ENCODE peak calls at places on chromosome 15, in six cellular contexts. X is T-helper 2 cell; O is C1 segment of cervical spinal cord; B is T-helper 9 cell; Z is lung microvascular endothelial cell; Y is naive thymus-derived CD4-positive, alpha-beta T cell. F is an unnamed sample.

GRCh38 chr15:85689729-85690128 is 105.0 kb downstream of the KLHL25 start:
- DNase-seq in B (peak), Z (no peak), O (no peak), Y (peak), X (no peak), F (no peak)

GRCh38 chr15:66233487-66234415 is 19.8 kb downstream of the MEGF11 start:
- DNase-seq in Z (no peak), O (no peak), Y (no peak), B (no peak), X (no peak), F (no peak)

GRCh38 chr15:50883903-50884302 is 24.6 kb upstream of the AP4E1 start:
- DNase-seq in X (no peak), Y (no peak), B (no peak), O (no peak), Z (no peak), F (no peak)

GRCh38 chr15:37099321-37100108 is 834 bp downstream of the MEIS2 start:
- DNase-seq in X (no peak), Z (peak), Y (no peak), B (no peak), O (no peak), F (no peak)

GRCh38 chr15:66707310-66708160 is 5.5 kb downstream of the SMAD6 start:
- DNase-seq in X (no peak), B (no peak), O (no peak), Y (no peak), Z (no peak), F (no peak)

GRCh38 chr15:66881173-66881905 is 179.3 kb downstream of the SMAD6 start:
- DNase-seq in O (no peak), Z (no peak), B (no peak), X (no peak), Y (no peak), F (no peak)

GRCh38 chr15:59291214-59291551 is 81.5 kb downstream of the MYO1E start:
- DNase-seq in Y (no peak), X (no peak), O (no peak), B (no peak), Z (no peak), F (no peak)

GRCh38 chr15:34708422-34708821 is 46.4 kb downstream of the GJD2 start:
- DNase-seq in Z (peak), Y (no peak), X (no peak), O (no peak), B (no peak), F (no peak)

GRCh38 chr15:88131937-88132336 is 124.6 kb downstream of the NTRK3 start:
- DNase-seq in B (no peak), Y (no peak), O (no peak), Z (no peak), X (no peak), F (no peak)

GRCh38 chr15:85280203-85280602 is 100.2 kb upstream of the AKAP13 start:
- DNase-seq in Z (no peak), X (no peak), B (no peak), Y (no peak), O (no peak), F (no peak)

GRCh38 chr15:63917588-63918316 is 84.0 kb upstream of the HERC1 start:
- DNase-seq in Y (no peak), X (no peak), O (no peak), B (no peak), Z (no peak), F (no peak)

GRCh38 chr15:31487811-31488436 is 161.3 kb downstream of the KLF13 start:
- DNase-seq in Z (peak), B (no peak), O (no peak), Y (no peak), X (no peak), F (peak)

GRCh38 chr15:67030036-67030762 is 35.2 kb upstream of the SMAD3 start:
- DNase-seq in B (no peak), Y (no peak), X (no peak), Z (no peak), O (no peak), F (no peak)

GRCh38 chr15:90086868-90087268 is 15.4 kb downstream of the IDH2 start:
- DNase-seq in O (no peak), B (peak), Z (peak), X (peak), Y (peak), F (no peak)

GRCh38 chr15:47675735-47676134 is 41.6 kb upstream of the SEMA6D start:
- DNase-seq in X (no peak), Z (no peak), O (no peak), B (no peak), Y (no peak), F (no peak)

GRCh38 chr15:90360746-90361145 is 8.7 kb downstream of the ZNF774 start:
- DNase-seq in O (no peak), Y (no peak), B (no peak), Z (no peak), X (no peak), F (no peak)

GRCh38 chr15:72203507-72203837 is 5.9 kb upstream of the GRAMD2A start:
- DNase-seq in O (peak), Z (peak), X (no peak), B (no peak), Y (no peak), F (peak)

GRCh38 chr15:79310985-79311900 is at the start of gene TMED3:
- DNase-seq in Z (peak), X (peak), O (peak), B (peak), Y (peak), F (peak)

GRCh38 chr15:30859091-30859874 is 44.4 kb upstream of the FAN1 start:
- DNase-seq in X (no peak), O (no peak), Y (peak), Z (peak), B (no peak), F (no peak)